ENCODE peak calls at places on chromosome 5, in eight cellular contexts. J is lower lobe of right lung, E is hepatocyte, L is breast epithelium, B is endothelial cell of umbilical vein, M is heart left ventricle, V is right atrium auricular region, K is left ventricle myocardium inferior. X is an unnamed sample. For H3K9me3, the result is how much of the 10 kb centered on the place peaks cover.

GRCh38 chr5:157458835-157459234 is 1.2 kb upstream of the NIPAL4 start:
- DNase-seq in J (no peak), E (no peak), L (no peak), B (no peak), M (no peak), V (no peak), K (no peak), X (no peak)

GRCh38 chr5:80382488-80382887 is 25.4 kb upstream of the ZFYVE16 start:
- DNase-seq in J (no peak), E (no peak), L (no peak), B (no peak), M (no peak), V (no peak), K (no peak), X (no peak)

GRCh38 chr5:126376443-126376842 is 46.8 kb upstream of the GRAMD2B start:
- DNase-seq in J (no peak), E (no peak), L (no peak), B (no peak), M (no peak), V (no peak), K (no peak), X (no peak)

GRCh38 chr5:52846443-52846842 is 58.7 kb downstream of the ITGA1 start:
- DNase-seq in J (no peak), E (no peak), L (no peak), B (no peak), M (no peak), V (no peak), K (no peak), X (no peak)

GRCh38 chr5:69493235-69493925 is 790 bp downstream of the OCLN start:
- DNase-seq in J (peak), E (peak), L (no peak), B (peak), M (no peak), V (no peak), K (no peak), X (peak)

GRCh38 chr5:170265527-170265926 is 32.0 kb downstream of the LCP2 start:
- DNase-seq in J (no peak), E (peak), L (no peak), B (no peak), M (peak), V (no peak), K (peak), X (no peak)

GRCh38 chr5:149355688-149356087 is 2.2 kb upstream of the PCYOX1L start:
- DNase-seq in J (no peak), E (no peak), L (no peak), B (no peak), M (no peak), V (no peak), K (no peak), X (no peak)

GRCh38 chr5:59661939-59662615 is 231.4 kb downstream of the PDE4D start:
- DNase-seq in J (no peak), E (no peak), L (no peak), B (peak), M (no peak), V (no peak), K (no peak), X (peak)

GRCh38 chr5:65926276-65926761 is at the start of gene ERBIN:
- DNase-seq in J (peak), E (peak), L (peak), B (peak), M (peak), V (peak), K (peak), X (peak)

GRCh38 chr5:68225188-68225910 is 9.8 kb downstream of the PIK3R1 start:
- DNase-seq in J (no peak), E (peak), L (peak), B (peak), M (peak), V (peak), K (peak), X (no peak)

GRCh38 chr5:65791721-65792698 is 70.0 kb downstream of the NLN start:
- DNase-seq in J (no peak), E (no peak), L (no peak), B (no peak), M (no peak), V (no peak), K (no peak), X (no peak)

GRCh38 chr5:5665225-5666075 is 243.0 kb downstream of the ICE1 start:
- DNase-seq in J (no peak), E (no peak), L (no peak), B (no peak), M (no peak), V (no peak), K (no peak), X (no peak)

GRCh38 chr5:134005415-134006118 is 792 bp upstream of the VDAC1 start:
- DNase-seq in J (peak), E (peak), L (no peak), B (no peak), M (peak), V (no peak), K (peak), X (peak)

GRCh38 chr5:156330141-156330870 is 3.3 kb downstream of the SGCD start:
- DNase-seq in J (no peak), E (no peak), L (no peak), B (no peak), M (no peak), V (no peak), K (no peak), X (no peak)

GRCh38 chr5:43484049-43484849 is 584 bp upstream of the TMEM267 start:
- DNase-seq in J (peak), E (peak), L (peak), B (peak), M (peak), V (peak), K (peak), X (peak)

GRCh38 chr5:141338538-141339306 is at the start of gene PCDHGA2:
- DNase-seq in J (no peak), E (no peak), L (no peak), B (peak), M (peak), V (no peak), K (no peak), X (peak)

GRCh38 chr5:141343242-141343952 is at the start of gene PCDHGA3:
- DNase-seq in J (no peak), E (no peak), L (no peak), B (peak), M (peak), V (no peak), K (no peak), X (no peak)

GRCh38 chr5:141345327-141345726 is 1.7 kb downstream of the PCDHGA3 start:
- DNase-seq in J (no peak), E (no peak), L (no peak), B (no peak), M (peak), V (no peak), K (no peak), X (no peak)

GRCh38 chr5:141343953-141344463 is 379 bp downstream of the PCDHGA3 start:
- DNase-seq in J (no peak), E (no peak), L (no peak), B (no peak), M (no peak), V (no peak), K (no peak), X (no peak)

DNA sequence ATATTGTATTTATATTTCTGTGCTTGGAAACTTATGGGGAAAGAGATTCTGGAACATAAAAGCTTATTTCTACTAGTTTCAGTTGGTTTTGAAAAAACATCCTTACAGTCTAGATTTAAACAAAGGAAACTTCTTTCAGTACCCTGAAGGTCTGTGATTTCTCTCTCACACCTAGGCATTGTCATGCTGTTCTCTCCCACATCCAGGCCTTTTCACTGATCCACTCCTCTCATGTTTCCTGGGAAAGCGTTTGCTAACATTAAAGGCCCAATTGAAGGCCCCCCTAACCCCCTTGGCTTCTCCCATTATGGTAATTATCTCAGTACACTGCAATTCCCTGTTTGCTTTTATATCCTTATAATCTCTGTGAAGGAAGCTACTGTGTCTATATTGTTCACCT is 856 bp upstream of the PCDHGA3 start:
- DNase-seq in J (no peak), E (no peak), L (no peak), B (no peak), M (no peak), V (no peak), K (no peak), X (no peak)
- H3K9me3 ChIP-seq in J (half or more), E (under half), L (half or more), B (under half), M (half or more), V (half or more), K (half or more), X (under half)

GRCh38 chr5:24750356-24750755 is 105.6 kb upstream of the CDH10 start:
- DNase-seq in J (no peak), E (no peak), L (no peak), B (no peak), M (no peak), V (no peak), K (no peak), X (no peak)

GRCh38 chr5:24747327-24747726 is 102.5 kb upstream of the CDH10 start:
- DNase-seq in J (no peak), E (no peak), L (no peak), B (no peak), M (no peak), V (no peak), K (no peak), X (peak)

DNA sequence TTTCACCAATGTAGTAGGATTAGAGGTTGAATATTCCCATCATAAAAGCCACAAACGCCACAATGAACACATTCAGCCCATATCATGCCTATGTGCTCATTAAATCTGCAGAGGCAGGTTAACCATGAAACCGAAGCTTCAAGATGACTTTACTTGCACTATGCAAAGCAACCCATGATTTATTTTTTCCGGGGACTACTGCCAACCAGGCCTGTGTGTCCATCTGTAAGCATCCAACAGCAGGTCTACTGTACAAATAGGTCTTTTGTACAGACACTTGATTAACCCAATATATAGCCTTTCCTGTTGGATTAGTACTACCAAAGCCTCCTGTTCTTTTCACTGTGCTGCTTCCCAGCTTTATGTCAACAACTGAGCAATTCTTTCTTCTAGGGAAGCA is 104.9 kb upstream of the CDH10 start:
- DNase-seq in J (no peak), E (no peak), L (no peak), B (no peak), M (no peak), V (no peak), K (no peak), X (no peak)
- H3K4me3 ChIP-seq in J (no peak), E (no peak), L (no peak), B (no peak), M (no peak), V (no peak), K (no peak), X (no peak)

GRCh38 chr5:158968160-158968559 is 131.6 kb downstream of the EBF1 start:
- DNase-seq in J (no peak), E (no peak), L (no peak), B (no peak), M (no peak), V (no peak), K (no peak), X (no peak)
- H3K9me3 ChIP-seq in J (under half), E (under half), L (under half), B (under half), M (under half), V (under half), K (under half), X (under half)

DNA sequence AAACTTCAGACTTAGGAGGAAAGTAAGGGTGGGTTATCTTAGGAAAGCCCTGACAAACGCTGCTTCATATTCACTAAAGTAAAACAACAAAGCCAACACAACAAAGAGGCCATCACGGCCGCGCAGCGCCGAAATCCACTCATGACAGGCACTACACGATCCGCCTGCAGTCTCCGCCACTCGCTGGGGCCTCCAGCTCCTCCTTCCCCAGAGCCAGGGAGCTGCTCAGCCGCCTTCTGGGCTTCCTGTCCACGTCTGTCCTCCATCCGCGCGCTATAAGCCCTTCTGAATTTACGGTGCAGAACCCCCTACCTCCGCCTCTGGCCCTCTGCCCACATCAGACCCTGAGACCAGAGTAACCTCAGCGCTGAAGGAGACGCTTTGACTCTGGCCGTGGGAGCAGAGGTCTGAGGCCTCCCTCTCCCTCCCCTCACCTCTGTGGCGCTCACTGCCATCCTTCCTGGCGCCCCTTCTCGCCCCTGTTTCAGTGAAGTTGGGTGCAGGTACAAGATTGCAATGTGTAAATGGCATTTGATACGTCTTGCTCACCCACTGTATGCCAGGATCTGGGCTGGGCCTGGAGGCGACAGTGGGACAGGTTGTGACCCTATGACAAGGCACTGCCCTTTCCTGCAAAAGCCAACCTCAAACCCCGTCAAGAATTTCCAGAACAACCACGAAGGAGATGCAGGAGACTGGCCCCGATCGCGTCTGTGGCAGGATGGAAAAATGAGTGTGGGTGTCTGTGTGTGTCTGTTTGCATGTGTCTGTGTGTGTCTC is 74.9 kb upstream of the PHYKPL start:
- DNase-seq in J (peak), E (no peak), L (no peak), B (no peak), M (no peak), V (no peak), K (no peak), X (no peak)
- H3K4me3 ChIP-seq in J (no peak), E (no peak), L (no peak), B (no peak), M (no peak), V (no peak), K (no peak), X (no peak)

GRCh38 chr5:141399555-141400258 is 2.0 kb downstream of the PCDHGB5 start:
- DNase-seq in J (no peak), E (no peak), L (no peak), B (no peak), M (no peak), V (no peak), K (no peak), X (no peak)

GRCh38 chr5:141398608-141399007 is 861 bp downstream of the PCDHGB5 start:
- DNase-seq in J (no peak), E (no peak), L (no peak), B (no peak), M (no peak), V (no peak), K (no peak), X (no peak)

GRCh38 chr5:141403387-141403786 is 809 bp downstream of the PCDHGA9 start:
- DNase-seq in J (no peak), E (no peak), L (no peak), B (no peak), M (no peak), V (no peak), K (no peak), X (no peak)

GRCh38 chr5:141402553-141403328 is at the start of gene PCDHGA9:
- DNase-seq in J (no peak), E (no peak), L (no peak), B (no peak), M (no peak), V (no peak), K (no peak), X (peak)
- H3K9me3 ChIP-seq in J (under half), E (under half), L (half or more), B (under half), M (half or more), V (half or more), K (half or more), X (under half)

GRCh38 chr5:131644822-131645221 is 9.8 kb upstream of the RAPGEF6 start:
- DNase-seq in J (no peak), E (no peak), L (no peak), B (no peak), M (no peak), V (no peak), K (no peak), X (no peak)

GRCh38 chr5:131641494-131641893 is 6.5 kb upstream of the RAPGEF6 start:
- DNase-seq in J (no peak), E (no peak), L (no peak), B (no peak), M (no peak), V (no peak), K (no peak), X (no peak)

GRCh38 chr5:131649160-131649559 is 14.1 kb upstream of the RAPGEF6 start:
- DNase-seq in J (no peak), E (no peak), L (no peak), B (peak), M (no peak), V (no peak), K (no peak), X (no peak)

DNA sequence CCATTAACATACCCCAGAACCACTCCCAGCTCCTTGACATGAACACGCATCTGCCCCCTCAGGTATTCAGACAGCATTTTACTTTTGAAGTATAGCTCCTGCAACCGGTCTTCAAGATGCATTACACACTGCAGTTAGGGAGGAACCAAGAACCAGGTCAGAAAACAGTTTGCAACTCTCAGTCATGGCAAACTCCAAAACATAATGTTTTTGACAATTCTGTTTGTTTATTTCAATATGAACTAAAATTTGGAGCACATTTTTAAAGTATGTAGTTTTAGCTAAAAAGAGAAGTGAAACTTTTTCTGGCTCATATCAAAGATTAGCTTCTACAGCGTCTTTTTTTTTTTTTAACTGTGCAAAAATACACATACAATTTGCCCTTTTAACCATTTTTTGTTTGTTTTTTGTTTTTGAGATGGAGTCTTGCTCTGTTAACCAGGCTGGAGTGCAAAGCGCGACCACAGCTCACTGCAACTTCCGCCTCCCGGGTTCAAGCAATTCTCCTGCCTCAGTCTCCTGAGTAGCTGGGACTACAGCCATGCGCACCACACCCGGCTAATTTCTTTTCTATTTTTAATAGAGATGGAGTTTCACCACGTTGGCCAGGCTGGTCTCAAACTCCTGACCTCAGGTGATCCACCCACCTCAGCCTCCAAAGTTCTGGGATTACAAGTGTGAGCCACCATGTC is 12.2 kb upstream of the RAPGEF6 start:
- DNase-seq in J (no peak), E (no peak), L (no peak), B (no peak), M (no peak), V (no peak), K (no peak), X (no peak)
- H3K4me3 ChIP-seq in J (no peak), E (no peak), L (no peak), B (no peak), M (no peak), V (no peak), K (no peak), X (no peak)

GRCh38 chr5:141369994-141370848 is at the start of gene PCDHGB3:
- DNase-seq in J (no peak), E (no peak), L (no peak), B (peak), M (peak), V (no peak), K (peak), X (no peak)
- H3K9me3 ChIP-seq in J (half or more), E (under half), L (half or more), B (under half), M (half or more), V (half or more), K (half or more), X (under half)

GRCh38 chr5:141701341-141702119 is 19.5 kb upstream of the ARAP3 start:
- DNase-seq in J (no peak), E (no peak), L (no peak), B (no peak), M (no peak), V (no peak), K (no peak), X (no peak)
- H3K4me3 ChIP-seq in J (peak), E (no peak), L (peak), B (no peak), M (peak), V (peak), K (peak), X (no peak)